ENCODE peak calls at places on chromosomes 6 and 20, in nine cellular contexts. H is thyroid gland, G is H1, I is pancreas, O is HCT116, F is mammary epithelial cell, V is coronary artery, T is IMR-90, S is hepatocyte. E is an unnamed sample.

GRCh38 chr6:3899970-3900439 is 50.8 kb downstream of the FAM50B start:
- DNase-seq in F (peak), O (no peak), S (no peak), V (no peak), H (peak), G (no peak), T (no peak), I (no peak), E (no peak)

GRCh38 chr6:53673138-53673801 is 7.7 kb upstream of the KLHL31 start:
- DNase-seq in F (peak), T (peak), O (peak), I (no peak), S (peak), H (peak), G (no peak), V (no peak), E (peak)

GRCh38 chr6:97697450-97697849 is 414.4 kb upstream of the MMS22L start:
- DNase-seq in O (no peak), F (peak), H (no peak), I (no peak), V (no peak), T (peak), S (no peak), G (no peak), E (peak)

GRCh38 chr6:7148100-7148822 is 40.5 kb downstream of the RREB1 start:
- DNase-seq in F (peak), T (peak), H (no peak), O (no peak), G (no peak), V (no peak), S (no peak), I (no peak), E (no peak)

GRCh38 chr20:41178904-41179432 is 41.6 kb downstream of the PLCG1 start:
- DNase-seq in H (peak), T (no peak), V (peak), F (no peak), G (peak), I (no peak), S (no peak), O (no peak), E (no peak)

GRCh38 chr6:45494734-45495133 is 117.0 kb upstream of the SUPT3H start:
- DNase-seq in I (no peak), G (no peak), S (no peak), T (no peak), H (no peak), F (no peak), V (no peak), O (no peak), E (no peak)

GRCh38 chr6:169161572-169162167 is 92.0 kb downstream of the THBS2 start:
- DNase-seq in O (no peak), F (no peak), H (no peak), I (no peak), S (no peak), T (peak), V (peak), G (no peak), E (no peak)

GRCh38 chr6:155313602-155314091 is 637 bp downstream of the TFB1M start:
- DNase-seq in O (no peak), F (peak), G (no peak), I (no peak), S (peak), V (no peak), H (no peak), T (no peak), E (no peak)

GRCh38 chr6:89026151-89026550 is 54.4 kb upstream of the PNRC1 start:
- DNase-seq in G (no peak), O (no peak), H (no peak), T (no peak), S (no peak), V (no peak), F (no peak), I (no peak), E (no peak)

GRCh38 chr6:63560806-63561672 is 11.2 kb upstream of the LOC128125822 start:
- DNase-seq in G (no peak), H (no peak), O (no peak), S (no peak), T (peak), V (no peak), I (no peak), F (peak), E (no peak)

GRCh38 chr6:474454-475185 is 83.1 kb downstream of the IRF4 start:
- DNase-seq in G (no peak), S (no peak), F (no peak), O (no peak), H (peak), V (no peak), T (no peak), I (no peak), E (no peak)

GRCh38 chr6:107698146-107698545 is 126.0 kb downstream of the SCML4 start:
- DNase-seq in S (no peak), F (peak), T (peak), I (no peak), O (no peak), V (no peak), H (no peak), G (no peak), E (peak)

GRCh38 chr6:123520208-123520607 is 116.5 kb downstream of the TRDN start:
- DNase-seq in S (no peak), V (no peak), G (no peak), I (no peak), T (no peak), H (no peak), O (no peak), F (no peak), E (no peak)

GRCh38 chr6:42771741-42772100 is 10.1 kb upstream of the BICRAL start:
- DNase-seq in O (no peak), H (no peak), G (no peak), F (no peak), V (no peak), S (no peak), I (no peak), T (no peak), E (no peak)

GRCh38 chr20:38153401-38153800 is 11.7 kb downstream of the TGM2 start:
- DNase-seq in H (no peak), G (no peak), T (no peak), F (no peak), S (no peak), V (no peak), O (no peak), I (no peak), E (no peak)

GRCh38 chr6:32146287-32146686 is 5.5 kb downstream of the PRRT1 start:
- DNase-seq in V (no peak), I (no peak), F (no peak), O (no peak), G (no peak), S (peak), T (no peak), H (no peak), E (no peak)

GRCh38 chr20:11814276-11814675 is 103.4 kb upstream of the BTBD3 start:
- DNase-seq in S (no peak), G (no peak), O (no peak), V (no peak), H (no peak), T (peak), I (no peak), F (peak), E (peak)

GRCh38 chr6:150685860-150686259 is 86.2 kb downstream of the PLEKHG1 start:
- DNase-seq in F (peak), S (peak), H (no peak), V (no peak), O (peak), I (no peak), T (peak), G (peak), E (no peak)

GRCh38 chr6:163329991-163330390 is 84.5 kb upstream of the QKI start:
- DNase-seq in V (no peak), I (no peak), S (no peak), F (no peak), O (no peak), T (no peak), G (no peak), H (no peak), E (no peak)

GRCh38 chr6:135129139-135129867 is 51.8 kb upstream of the MYB start:
- DNase-seq in H (no peak), O (no peak), F (no peak), G (no peak), T (no peak), S (no peak), V (no peak), I (no peak), E (no peak)

GRCh38 chr6:10561566-10562088 is 40.5 kb downstream of the GCNT2 start:
- DNase-seq in T (no peak), H (no peak), I (no peak), F (no peak), S (no peak), G (no peak), O (no peak), V (no peak), E (no peak)

GRCh38 chr6:123210645-123211044 is 214.6 kb downstream of the CLVS2 start:
- DNase-seq in G (no peak), H (no peak), V (no peak), I (no peak), S (no peak), O (no peak), F (no peak), T (no peak), E (no peak)

GRCh38 chr6:710601-711571 is 17.9 kb upstream of the EXOC2 start:
- DNase-seq in S (peak), T (peak), V (peak), F (peak), H (peak), G (peak), I (peak), O (no peak), E (peak)

GRCh38 chr6:117478853-117479231 is 3.6 kb upstream of the DCBLD1 start:
- DNase-seq in V (no peak), O (no peak), S (no peak), F (no peak), T (no peak), G (no peak), H (no peak), I (no peak), E (no peak)

GRCh38 chr6:147782302-147782701 is 273.8 kb downstream of the SAMD5 start:
- DNase-seq in T (peak), I (no peak), G (no peak), V (no peak), F (no peak), O (no peak), H (no peak), S (peak), E (no peak)

GRCh38 chr6:149271348-149272340 is 45.9 kb upstream of the TAB2 start:
- DNase-seq in S (no peak), V (no peak), H (no peak), I (no peak), G (no peak), O (no peak), F (no peak), T (no peak), E (peak)

GRCh38 chr6:24757610-24758009 is 17.1 kb upstream of the GMNN start:
- DNase-seq in O (no peak), G (no peak), S (no peak), V (no peak), F (no peak), T (no peak), I (no peak), H (no peak), E (no peak)

GRCh38 chr6:113221850-113222249 is 635.3 kb upstream of the MARCKS start:
- DNase-seq in S (no peak), G (no peak), F (no peak), I (peak), T (no peak), O (no peak), V (no peak), H (no peak), E (no peak)

GRCh38 chr6:170371588-170371987 is 65.0 kb downstream of the FAM120B start:
- DNase-seq in O (no peak), T (peak), H (no peak), G (no peak), S (no peak), F (no peak), I (no peak), V (no peak), E (no peak)

GRCh38 chr20:45229264-45230056 is 8.3 kb downstream of the SEMG2 start:
- DNase-seq in V (no peak), I (peak), F (peak), O (peak), S (peak), H (peak), G (peak), T (no peak), E (no peak)

GRCh38 chr6:7691675-7692452 is 34.0 kb upstream of the BMP6 start:
- DNase-seq in T (peak), I (no peak), S (peak), O (peak), F (peak), V (no peak), H (no peak), G (no peak), E (peak)

GRCh38 chr6:136067731-136068341 is 182.3 kb downstream of the MTFR2 start:
- DNase-seq in H (peak), T (peak), G (peak), O (peak), V (no peak), F (peak), S (no peak), I (no peak), E (no peak)

GRCh38 chr6:149387787-149388512 is 12.1 kb upstream of the SUMO4 start:
- DNase-seq in O (no peak), V (no peak), I (no peak), H (peak), F (peak), S (peak), G (no peak), T (no peak), E (no peak)

GRCh38 chr20:24985802-24986201 is 6.7 kb downstream of the APMAP start:
- DNase-seq in S (no peak), V (peak), I (no peak), H (no peak), T (no peak), O (no peak), G (no peak), F (no peak), E (no peak)

GRCh38 chr20:63198606-63199005 is 17.3 kb downstream of the YTHDF1 start:
- DNase-seq in S (no peak), V (no peak), F (no peak), I (no peak), H (no peak), G (no peak), O (no peak), T (no peak), E (no peak)

GRCh38 chr6:144617231-144618199 is 332.4 kb downstream of the UTRN start:
- DNase-seq in G (no peak), V (no peak), F (no peak), H (no peak), O (no peak), S (no peak), I (no peak), T (no peak), E (no peak)

GRCh38 chr6:30325150-30325872 is 1.4 kb upstream of the TRIM39 start:
- DNase-seq in I (no peak), S (peak), T (peak), V (no peak), H (no peak), O (no peak), G (no peak), F (no peak), E (no peak)

GRCh38 chr6:163438940-163439335 is 24.4 kb downstream of the QKI start:
- DNase-seq in V (no peak), I (peak), T (no peak), G (no peak), S (peak), O (no peak), F (no peak), H (peak), E (no peak)

GRCh38 chr6:160133441-160134336 is 12.1 kb downstream of the SLC22A1 start:
- DNase-seq in V (peak), T (no peak), G (no peak), O (no peak), I (no peak), S (no peak), H (no peak), F (no peak), E (no peak)

GRCh38 chr20:54692168-54692887 is 216.9 kb downstream of the DOK5 start:
- DNase-seq in S (no peak), F (no peak), V (no peak), T (no peak), H (no peak), O (no peak), I (no peak), G (no peak), E (no peak)

GRCh38 chr20:57395111-57395959 is 4.1 kb downstream of the RBM38 start:
- DNase-seq in F (peak), S (no peak), H (no peak), I (peak), O (no peak), G (no peak), T (peak), V (peak), E (peak)

GRCh38 chr20:57392512-57393271 is 1.5 kb downstream of the RBM38 start:
- DNase-seq in T (no peak), G (no peak), F (no peak), V (no peak), O (no peak), S (no peak), I (peak), H (peak), E (no peak)

GRCh38 chr20:57393321-57394086 is 2.3 kb downstream of the RBM38 start:
- DNase-seq in T (no peak), F (no peak), H (no peak), S (no peak), G (no peak), O (no peak), V (no peak), I (no peak), E (no peak)

GRCh38 chr20:57396212-57396611 is 5.0 kb downstream of the RBM38 start:
- DNase-seq in I (peak), T (no peak), H (no peak), V (no peak), O (no peak), S (no peak), F (no peak), G (no peak), E (no peak)

DNA sequence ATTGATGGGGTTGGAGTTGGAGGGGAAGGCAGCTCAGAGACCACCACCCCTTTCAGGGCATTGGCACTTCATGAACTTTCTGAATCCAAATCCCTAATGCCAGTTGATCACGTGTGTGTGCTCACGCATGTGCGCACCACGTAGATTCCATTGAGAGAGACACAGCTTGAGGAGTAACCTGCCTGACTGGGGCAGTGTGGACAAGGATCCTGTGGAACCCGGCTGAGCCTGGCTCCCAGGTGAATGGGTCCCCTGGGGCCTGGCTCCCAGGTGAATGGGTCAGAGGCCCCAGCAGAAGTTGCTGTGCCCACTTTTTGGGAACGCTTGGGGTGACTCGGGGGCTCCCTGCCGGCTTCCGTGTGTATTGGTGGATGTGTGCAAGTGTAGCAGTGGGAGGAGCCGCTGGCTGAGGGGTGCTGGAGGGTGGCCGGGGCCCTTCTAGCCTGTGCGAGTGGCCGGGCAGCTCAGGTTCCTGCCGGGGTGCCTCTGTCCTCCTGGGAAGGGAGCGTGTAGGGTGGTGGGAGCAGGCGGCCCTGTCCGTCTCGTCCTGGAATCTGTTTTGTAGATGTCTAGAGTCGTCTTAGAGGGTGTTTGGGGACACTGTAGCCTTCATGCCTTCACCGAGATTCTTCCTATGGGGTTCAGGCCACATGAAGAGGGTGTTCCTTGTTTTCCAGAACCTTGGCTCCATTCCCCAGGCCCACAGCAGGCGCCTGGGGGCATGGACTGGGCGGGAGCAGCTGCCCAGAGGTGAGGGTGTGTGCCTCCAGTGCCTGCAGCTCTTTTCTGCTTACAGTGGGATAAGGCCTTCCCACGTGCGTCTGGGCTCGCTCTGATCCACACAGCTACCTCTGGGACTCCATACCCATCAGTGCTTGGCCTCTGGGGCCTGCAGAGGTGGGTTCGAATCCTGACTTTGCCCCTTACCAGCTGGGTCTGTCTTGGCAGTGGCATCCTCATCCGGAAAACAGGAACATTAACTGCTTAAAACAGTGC is 3.2 kb downstream of the RBM38 start:
- DNase-seq in T (no peak), G (no peak), O (no peak), F (no peak), I (peak), H (no peak), V (no peak), S (no peak), E (no peak)
- H3K4me3 ChIP-seq in T (no peak), G (no peak), O (no peak), F (no peak), I (no peak), H (no peak), V (peak), S (no peak), E (no peak)

GRCh38 chr20:57153238-57153905 is 113.1 kb downstream of the BMP7 start:
- DNase-seq in H (no peak), V (no peak), F (no peak), G (no peak), T (no peak), O (no peak), I (no peak), S (no peak), E (no peak)
- H3K4me3 ChIP-seq in H (no peak), V (no peak), F (no peak), G (no peak), T (no peak), O (no peak), I (no peak), S (no peak), E (no peak)

DNA sequence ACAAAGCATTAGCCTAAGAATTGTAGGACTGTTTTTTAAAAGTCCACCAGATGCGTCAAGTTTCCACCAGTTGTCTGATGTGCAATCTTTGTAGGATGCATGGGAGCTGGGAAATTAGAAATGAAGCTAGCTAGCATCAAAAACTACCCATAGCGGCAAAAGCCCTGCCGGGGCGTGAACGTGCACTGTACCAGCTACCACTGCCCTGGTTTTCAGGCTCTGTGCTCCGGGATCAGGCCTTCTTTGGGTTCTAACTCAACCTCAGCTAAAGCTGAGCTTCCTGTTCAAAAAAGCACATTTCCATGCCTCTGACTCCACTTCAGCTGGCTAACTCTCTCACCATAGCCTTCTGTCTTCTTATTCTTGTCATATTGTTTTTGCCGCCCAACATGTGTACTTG is 26.9 kb upstream of the FUCA2 start:
- DNase-seq in I (no peak), T (no peak), S (no peak), H (no peak), V (no peak), F (no peak), O (no peak), G (no peak), E (no peak)
- H3K4me3 ChIP-seq in I (no peak), T (no peak), S (no peak), H (no peak), V (no peak), F (no peak), O (no peak), G (no peak), E (no peak)

GRCh38 chr6:21739241-21739640 is 145.7 kb downstream of the SOX4 start:
- DNase-seq in H (no peak), G (no peak), O (no peak), F (no peak), T (no peak), I (no peak), V (no peak), S (no peak), E (no peak)
- H3K4me3 ChIP-seq in H (no peak), G (no peak), O (no peak), F (no peak), T (no peak), I (no peak), V (no peak), S (no peak), E (no peak)

E was measured in skeletal muscle cell.